ENCODE peak calls at places on chromosomes 2 and 18, in ten cellular contexts. J is NCI-H2029; B is left ventricle myocardium superior; Y is endodermal cell; I is GM04504; N is HFFc6; S is effector memory CD4-positive, alpha-beta T cell; W is T-helper 2 cell; P is heart left ventricle; E is activated gamma-delta T cell treated with anti-CD3 and anti-CD28 coated beads, Interleukin-2, amount 50 U/mL, for 16 hours. Z is an unnamed sample.

GRCh38 chr18:23145613-23146012 is 10.3 kb downstream of the CABLES1 start:
- DNase-seq in J (no peak), B (no peak), Y (no peak), I (no peak), N (no peak), S (no peak), W (no peak), P (no peak), E (no peak), Z (no peak)

GRCh38 chr2:85216051-85216431 is 82.8 kb downstream of the TCF7L1 start:
- DNase-seq in J (no peak), B (no peak), Y (no peak), I (no peak), N (no peak), S (no peak), W (no peak), P (no peak), E (no peak), Z (no peak)

GRCh38 chr2:9423922-9424272 is 443 bp downstream of the CPSF3 start:
- DNase-seq in J (no peak), B (no peak), Y (no peak), I (no peak), N (no peak), S (peak), W (no peak), P (no peak), E (peak), Z (no peak)

GRCh38 chr2:100260712-100261620 is 61.3 kb downstream of the LONRF2 start:
- DNase-seq in J (no peak), B (peak), Y (peak), I (peak), N (peak), S (no peak), W (no peak), P (no peak), E (no peak), Z (no peak)

GRCh38 chr2:30690126-30690561 is 117.1 kb downstream of the CAPN13 start:
- DNase-seq in J (no peak), B (no peak), Y (no peak), I (no peak), N (no peak), S (no peak), W (no peak), P (no peak), E (no peak), Z (no peak)

GRCh38 chr2:85852979-85853498 is 35.8 kb downstream of the ST3GAL5 start:
- DNase-seq in J (no peak), B (peak), Y (no peak), I (peak), N (no peak), S (peak), W (peak), P (no peak), E (peak), Z (peak)

GRCh38 chr2:237691908-237692600 is 64.7 kb downstream of the LRRFIP1 start:
- DNase-seq in J (peak), B (peak), Y (peak), I (peak), N (peak), S (peak), W (peak), P (peak), E (peak), Z (peak)

GRCh38 chr2:44130441-44130840 is 38.2 kb upstream of the PPM1B start:
- DNase-seq in J (no peak), B (no peak), Y (no peak), I (no peak), N (peak), S (no peak), W (no peak), P (no peak), E (no peak), Z (no peak)

GRCh38 chr18:24584777-24585176 is 124.3 kb downstream of the HRH4 start:
- DNase-seq in J (no peak), B (no peak), Y (no peak), I (no peak), N (no peak), S (no peak), W (no peak), P (no peak), E (no peak), Z (no peak)

GRCh38 chr18:58580078-58580477 is 48.8 kb downstream of the ALPK2 start:
- DNase-seq in J (no peak), B (no peak), Y (no peak), I (no peak), N (peak), S (no peak), W (no peak), P (no peak), E (no peak), Z (no peak)

GRCh38 chr2:100624536-100624935 is 61.7 kb downstream of the PDCL3 start:
- DNase-seq in J (no peak), B (no peak), Y (no peak), I (no peak), N (no peak), S (no peak), W (no peak), P (no peak), E (no peak), Z (no peak)

GRCh38 chr18:62784338-62784965 is 69.1 kb downstream of the PHLPP1 start:
- DNase-seq in J (no peak), B (no peak), Y (no peak), I (no peak), N (no peak), S (no peak), W (no peak), P (no peak), E (no peak), Z (no peak)

GRCh38 chr2:232997749-232998665 is 15.0 kb downstream of the NGEF start:
- DNase-seq in J (no peak), B (no peak), Y (no peak), I (no peak), N (no peak), S (no peak), W (no peak), P (no peak), E (no peak), Z (no peak)

GRCh38 chr18:12455511-12455910 is 47.8 kb downstream of the PRELID3A start:
- DNase-seq in J (no peak), B (no peak), Y (no peak), I (no peak), N (no peak), S (no peak), W (no peak), P (no peak), E (no peak), Z (no peak)

GRCh38 chr18:35253655-35254287 is 12.9 kb downstream of the ZNF397 start:
- DNase-seq in J (no peak), B (no peak), Y (no peak), I (no peak), N (no peak), S (no peak), W (no peak), P (no peak), E (no peak), Z (no peak)

GRCh38 chr18:77133051-77133919 is 702 bp upstream of the MBP start:
- DNase-seq in J (no peak), B (peak), Y (peak), I (no peak), N (no peak), S (no peak), W (no peak), P (no peak), E (no peak), Z (no peak)

GRCh38 chr18:9802774-9803697 is 82.7 kb upstream of the TXNDC2 start:
- DNase-seq in J (no peak), B (no peak), Y (peak), I (no peak), N (no peak), S (no peak), W (no peak), P (no peak), E (no peak), Z (no peak)

GRCh38 chr2:162072976-162073775 is 839 bp downstream of the DPP4 start:
- DNase-seq in J (no peak), B (peak), Y (peak), I (no peak), N (no peak), S (no peak), W (peak), P (no peak), E (no peak), Z (no peak)

GRCh38 chr2:72129676-72130340 is 17.9 kb downstream of the CYP26B1 start:
- DNase-seq in J (no peak), B (no peak), Y (peak), I (no peak), N (no peak), S (no peak), W (no peak), P (no peak), E (no peak), Z (no peak)

GRCh38 chr18:6920099-6920955 is 190.8 kb downstream of the ARHGAP28 start:
- DNase-seq in J (peak), B (no peak), Y (peak), I (peak), N (peak), S (no peak), W (no peak), P (no peak), E (no peak), Z (no peak)

Z was measured in effector CD8-positive, alpha-beta T cell.